ENCODE peak calls at places on chromosomes 1 and 21, in five cellular contexts. One of them, this sample, is unnamed.

GRCh38 chr1:41325801-41326200 is 35.4 kb upstream of the FOXO6 start:
- DNase-seq in IMR-90: no peak
- DNase-seq in CD4-positive, alpha-beta T cell: no peak
- DNase-seq in A549: no peak
- DNase-seq in dorsolateral prefrontal cortex: no peak
- DNase-seq in this sample: no peak

GRCh38 chr1:32892368-32893197 is 6.3 kb downstream of the HPCA start:
- DNase-seq in IMR-90: no peak
- DNase-seq in CD4-positive, alpha-beta T cell: no peak
- DNase-seq in A549: peak; percentile 44
- DNase-seq in dorsolateral prefrontal cortex: peak; percentile 79
- DNase-seq in this sample: peak; percentile 80

GRCh38 chr1:161013591-161014513 is 7.1 kb downstream of the F11R start:
- DNase-seq in IMR-90: peak; percentile 85
- DNase-seq in CD4-positive, alpha-beta T cell: peak; percentile 51
- DNase-seq in A549: peak; percentile 91
- DNase-seq in dorsolateral prefrontal cortex: no peak
- DNase-seq in this sample: peak; percentile 38

GRCh38 chr1:25610822-25611630 is 5.6 kb upstream of the MAN1C1 start:
- DNase-seq in IMR-90: peak; percentile 21
- DNase-seq in CD4-positive, alpha-beta T cell: no peak
- DNase-seq in A549: no peak
- DNase-seq in dorsolateral prefrontal cortex: no peak
- DNase-seq in this sample: no peak

GRCh38 chr1:100362821-100363466 is 10.6 kb downstream of the CDC14A start:
- DNase-seq in IMR-90: no peak
- DNase-seq in CD4-positive, alpha-beta T cell: no peak
- DNase-seq in A549: no peak
- DNase-seq in dorsolateral prefrontal cortex: no peak
- DNase-seq in this sample: no peak

GRCh38 chr1:180542113-180542512 is 16.7 kb upstream of the OVAAL start:
- DNase-seq in IMR-90: no peak
- DNase-seq in CD4-positive, alpha-beta T cell: no peak
- DNase-seq in A549: no peak
- DNase-seq in dorsolateral prefrontal cortex: peak; percentile 29
- DNase-seq in this sample: no peak

GRCh38 chr1:15734296-15734695 is 1.8 kb upstream of the SLC25A34 start:
- DNase-seq in IMR-90: no peak
- DNase-seq in CD4-positive, alpha-beta T cell: no peak
- DNase-seq in A549: no peak
- DNase-seq in dorsolateral prefrontal cortex: no peak
- DNase-seq in this sample: no peak

GRCh38 chr1:7234471-7234755 is 449.2 kb downstream of the CAMTA1 start:
- DNase-seq in IMR-90: no peak
- DNase-seq in CD4-positive, alpha-beta T cell: no peak
- DNase-seq in A549: no peak
- DNase-seq in dorsolateral prefrontal cortex: no peak
- DNase-seq in this sample: no peak

GRCh38 chr1:115429242-115429641 is 91.2 kb upstream of the NGF start:
- DNase-seq in IMR-90: peak; percentile 59
- DNase-seq in CD4-positive, alpha-beta T cell: no peak
- DNase-seq in A549: no peak
- DNase-seq in dorsolateral prefrontal cortex: no peak
- DNase-seq in this sample: no peak

GRCh38 chr1:238223067-238223640 is 332.4 kb upstream of the ZP4 start:
- DNase-seq in IMR-90: no peak
- DNase-seq in CD4-positive, alpha-beta T cell: no peak
- DNase-seq in A549: no peak
- DNase-seq in dorsolateral prefrontal cortex: no peak
- DNase-seq in this sample: no peak

GRCh38 chr1:13863701-13864100 is 163.7 kb downstream of the PRDM2 start:
- DNase-seq in IMR-90: no peak
- DNase-seq in CD4-positive, alpha-beta T cell: no peak
- DNase-seq in A549: no peak
- DNase-seq in dorsolateral prefrontal cortex: no peak
- DNase-seq in this sample: no peak

GRCh38 chr1:43634729-43635128 is 15.2 kb upstream of the KDM4A start:
- DNase-seq in IMR-90: no peak
- DNase-seq in CD4-positive, alpha-beta T cell: no peak
- DNase-seq in A549: peak; percentile 37
- DNase-seq in dorsolateral prefrontal cortex: no peak
- DNase-seq in this sample: no peak

GRCh38 chr1:59156526-59157196 is 140.2 kb upstream of the FGGY start:
- DNase-seq in IMR-90: no peak
- DNase-seq in CD4-positive, alpha-beta T cell: no peak
- DNase-seq in A549: peak; percentile 67
- DNase-seq in dorsolateral prefrontal cortex: no peak
- DNase-seq in this sample: no peak

GRCh38 chr1:93878501-93878888 is 511 bp downstream of the DNTTIP2 start:
- DNase-seq in IMR-90: peak; percentile 24
- DNase-seq in CD4-positive, alpha-beta T cell: peak; percentile 26
- DNase-seq in A549: peak; percentile 50
- DNase-seq in dorsolateral prefrontal cortex: peak; percentile 5
- DNase-seq in this sample: no peak

GRCh38 chr1:938088-938683 is 14.5 kb downstream of the SAMD11 start:
- DNase-seq in IMR-90: peak; percentile 28
- DNase-seq in CD4-positive, alpha-beta T cell: no peak
- DNase-seq in A549: peak; percentile 87
- DNase-seq in dorsolateral prefrontal cortex: no peak
- DNase-seq in this sample: no peak

GRCh38 chr21:37546949-37547614 is 180.5 kb downstream of the DYRK1A start:
- DNase-seq in IMR-90: no peak
- DNase-seq in CD4-positive, alpha-beta T cell: no peak
- DNase-seq in A549: no peak
- DNase-seq in dorsolateral prefrontal cortex: no peak
- DNase-seq in this sample: no peak
- H3K27ac ChIP-seq in IMR-90: no peak overlapping the region
- H3K27ac ChIP-seq in CD4-positive, alpha-beta T cell: no peak overlapping the region
- H3K27ac ChIP-seq in A549: no peak overlapping the region
- H3K27ac ChIP-seq in dorsolateral prefrontal cortex: no peak overlapping the region
- H3K27ac ChIP-seq in this sample: no peak overlapping the region

DNA sequence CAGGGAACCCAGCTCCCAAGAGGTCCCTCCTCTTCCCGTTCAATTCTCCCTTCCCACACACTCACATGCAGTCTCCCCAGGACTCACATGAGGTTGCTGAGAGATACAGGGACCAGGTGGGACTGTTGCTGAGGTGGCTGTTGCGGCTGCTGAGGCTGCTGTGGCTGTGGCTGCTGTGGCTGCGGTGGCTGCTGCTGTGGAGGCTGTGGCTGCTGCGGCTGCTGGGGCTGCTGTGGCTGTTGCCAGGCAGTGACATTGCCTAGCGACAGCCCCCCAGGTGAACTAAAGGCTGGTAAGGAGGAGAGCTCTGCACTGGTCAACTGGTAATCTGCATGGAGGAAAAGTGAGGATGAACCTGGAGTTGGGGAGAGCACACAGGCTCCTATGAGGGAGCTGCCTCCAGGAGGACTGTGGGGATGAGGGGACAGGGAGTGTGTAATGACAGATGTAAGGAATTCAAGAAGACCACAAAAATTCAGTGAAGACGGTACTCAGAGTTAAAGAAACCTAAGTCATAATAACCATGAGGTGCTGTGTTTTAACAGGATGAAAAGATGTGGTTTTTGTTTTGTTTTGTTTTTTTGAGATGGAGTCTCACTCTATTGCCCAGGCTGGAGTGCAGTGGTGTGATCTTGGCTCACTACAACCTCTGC is 31.8 kb downstream of the MEF2D start:
- DNase-seq in IMR-90: no peak
- DNase-seq in CD4-positive, alpha-beta T cell: no peak
- DNase-seq in A549: no peak
- DNase-seq in dorsolateral prefrontal cortex: no peak
- DNase-seq in this sample: no peak
- H3K27ac ChIP-seq in IMR-90: no peak overlapping the region
- H3K27ac ChIP-seq in CD4-positive, alpha-beta T cell: no peak overlapping the region
- H3K27ac ChIP-seq in A549: peak overlapping the region; percentile 6
- H3K27ac ChIP-seq in dorsolateral prefrontal cortex: no peak overlapping the region
- H3K27ac ChIP-seq in this sample: peak overlapping the region; percentile 48

GRCh38 chr1:169044296-169044695 is 62.2 kb upstream of the ATP1B1 start:
- DNase-seq in IMR-90: no peak
- DNase-seq in CD4-positive, alpha-beta T cell: peak; percentile 32
- DNase-seq in A549: no peak
- DNase-seq in dorsolateral prefrontal cortex: no peak
- DNase-seq in this sample: no peak

GRCh38 chr1:169041371-169041770 is 65.1 kb upstream of the ATP1B1 start:
- DNase-seq in IMR-90: no peak
- DNase-seq in CD4-positive, alpha-beta T cell: no peak
- DNase-seq in A549: no peak
- DNase-seq in dorsolateral prefrontal cortex: no peak
- DNase-seq in this sample: no peak

GRCh38 chr1:169043823-169044222 is 62.7 kb upstream of the ATP1B1 start:
- DNase-seq in IMR-90: no peak
- DNase-seq in CD4-positive, alpha-beta T cell: no peak
- DNase-seq in A549: no peak
- DNase-seq in dorsolateral prefrontal cortex: no peak
- DNase-seq in this sample: no peak

GRCh38 chr1:169044971-169045370 is 61.5 kb upstream of the ATP1B1 start:
- DNase-seq in IMR-90: no peak
- DNase-seq in CD4-positive, alpha-beta T cell: no peak
- DNase-seq in A549: no peak
- DNase-seq in dorsolateral prefrontal cortex: no peak
- DNase-seq in this sample: no peak

DNA sequence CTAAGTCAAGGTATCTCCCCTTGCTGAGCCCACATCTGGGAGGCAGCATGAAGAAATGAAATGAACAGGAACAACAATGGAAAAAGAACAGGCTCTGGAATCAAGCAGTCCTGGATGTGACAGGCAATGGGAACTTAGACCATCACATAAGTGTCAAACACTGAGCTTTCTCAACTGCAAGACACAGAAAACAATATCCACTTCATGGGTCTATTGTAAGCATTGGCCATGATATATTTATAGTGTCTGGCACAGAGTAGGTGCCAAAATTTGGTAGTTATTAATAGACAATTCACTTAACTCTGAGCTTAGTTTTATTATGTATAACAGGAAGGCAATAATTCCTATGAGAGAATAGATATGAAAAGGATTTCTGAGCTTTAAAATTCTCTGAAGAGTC is 64.1 kb upstream of the ATP1B1 start:
- DNase-seq in IMR-90: no peak
- DNase-seq in CD4-positive, alpha-beta T cell: no peak
- DNase-seq in A549: no peak
- DNase-seq in dorsolateral prefrontal cortex: no peak
- DNase-seq in this sample: no peak
- H3K27ac ChIP-seq in IMR-90: no peak overlapping the region
- H3K27ac ChIP-seq in CD4-positive, alpha-beta T cell: no peak overlapping the region
- H3K27ac ChIP-seq in A549: no peak overlapping the region
- H3K27ac ChIP-seq in dorsolateral prefrontal cortex: no peak overlapping the region
- H3K27ac ChIP-seq in this sample: no peak overlapping the region

GRCh38 chr1:110673197-110673701 is 1.5 kb downstream of the KCNA3 start:
- DNase-seq in IMR-90: no peak
- DNase-seq in CD4-positive, alpha-beta T cell: no peak
- DNase-seq in A549: no peak
- DNase-seq in dorsolateral prefrontal cortex: peak; percentile 50
- DNase-seq in this sample: no peak
- H3K27ac ChIP-seq in IMR-90: no peak overlapping the region
- H3K27ac ChIP-seq in CD4-positive, alpha-beta T cell: peak overlapping the region; percentile 93
- H3K27ac ChIP-seq in A549: no peak overlapping the region
- H3K27ac ChIP-seq in dorsolateral prefrontal cortex: peak overlapping the region; percentile 27
- H3K27ac ChIP-seq in this sample: peak overlapping the region; percentile 78

GRCh38 chr1:31787786-31788137 is 23.6 kb upstream of the ADGRB2 start:
- DNase-seq in IMR-90: no peak
- DNase-seq in CD4-positive, alpha-beta T cell: no peak
- DNase-seq in A549: no peak
- DNase-seq in dorsolateral prefrontal cortex: no peak
- DNase-seq in this sample: no peak
- H3K27ac ChIP-seq in IMR-90: no peak overlapping the region
- H3K27ac ChIP-seq in CD4-positive, alpha-beta T cell: no peak overlapping the region
- H3K27ac ChIP-seq in A549: peak overlapping the region; percentile 94
- H3K27ac ChIP-seq in dorsolateral prefrontal cortex: peak overlapping the region; percentile 94
- H3K27ac ChIP-seq in this sample: peak overlapping the region; percentile 96

DNA sequence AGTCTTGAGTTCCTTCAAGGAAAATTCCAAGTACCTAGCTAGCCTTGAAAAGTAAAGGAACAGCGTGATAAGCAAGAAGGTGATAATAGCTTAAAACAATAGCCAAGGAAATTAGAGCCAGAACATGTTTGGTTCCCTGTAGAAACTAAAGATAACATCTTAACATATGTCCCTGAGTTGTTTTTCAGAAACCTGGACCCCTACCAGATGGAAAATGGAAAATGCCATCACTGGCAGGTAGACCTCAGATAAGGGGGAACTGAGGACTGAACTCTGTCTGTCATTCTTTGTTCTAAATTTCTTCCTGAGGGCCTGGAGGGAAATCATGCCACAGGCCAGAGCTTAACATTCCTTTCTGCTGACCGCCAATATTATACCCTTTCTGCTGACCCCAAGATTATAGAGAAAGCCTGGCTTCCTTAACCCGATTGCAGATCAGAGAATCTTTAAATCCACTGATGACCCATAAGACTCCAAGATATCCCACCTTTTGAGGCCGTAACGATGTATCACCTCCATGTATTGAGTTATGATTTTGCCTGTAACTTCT is 23.4 kb downstream of the CNIH3 start:
- DNase-seq in IMR-90: no peak
- DNase-seq in CD4-positive, alpha-beta T cell: no peak
- DNase-seq in A549: no peak
- DNase-seq in dorsolateral prefrontal cortex: no peak
- DNase-seq in this sample: no peak
- H3K27ac ChIP-seq in IMR-90: no peak overlapping the region
- H3K27ac ChIP-seq in CD4-positive, alpha-beta T cell: no peak overlapping the region
- H3K27ac ChIP-seq in A549: no peak overlapping the region
- H3K27ac ChIP-seq in dorsolateral prefrontal cortex: no peak overlapping the region
- H3K27ac ChIP-seq in this sample: no peak overlapping the region

DNA sequence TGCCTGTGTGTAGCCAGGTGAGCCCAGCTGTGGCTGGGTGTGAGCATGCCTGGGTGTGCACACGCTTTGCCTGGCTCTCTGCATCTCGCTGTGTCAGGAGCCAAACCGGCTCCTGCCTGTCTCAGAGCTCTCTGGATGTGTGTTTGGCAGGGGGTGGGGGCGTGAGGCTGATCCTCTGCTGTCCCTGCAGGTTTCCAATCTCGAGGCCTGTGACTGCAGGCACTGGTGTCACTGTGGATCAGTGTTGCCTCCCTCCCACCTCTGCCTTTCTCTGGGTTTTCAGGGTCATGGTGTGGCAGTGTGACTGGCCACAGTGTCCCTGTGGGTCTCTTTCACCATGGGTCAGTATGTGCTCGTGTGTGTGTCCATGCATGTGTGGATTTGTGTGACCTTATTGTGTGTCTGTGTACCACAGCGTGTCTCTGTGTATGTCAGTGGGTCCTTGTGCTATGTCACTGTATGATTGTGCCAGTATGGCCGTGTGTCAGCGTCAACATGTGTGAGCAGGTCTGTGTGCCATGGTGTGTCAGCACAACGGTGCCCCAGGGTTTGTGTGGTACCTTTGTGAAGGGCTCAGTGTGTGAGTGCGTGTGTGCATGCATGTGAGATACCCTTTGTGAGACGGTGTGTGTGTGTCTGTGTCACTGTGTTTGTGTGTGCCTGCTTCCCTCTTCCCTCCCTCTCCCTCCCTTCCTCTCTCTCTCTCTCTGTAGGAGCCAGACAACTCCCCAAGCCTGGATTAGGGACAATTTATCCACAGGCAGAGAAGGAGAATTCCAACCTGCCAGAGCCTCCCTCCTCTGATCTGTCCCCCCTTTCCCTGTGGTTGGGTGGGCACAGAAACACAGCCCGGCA is 43.4 kb downstream of the AHDC1 start:
- DNase-seq in IMR-90: no peak
- DNase-seq in CD4-positive, alpha-beta T cell: no peak
- DNase-seq in A549: no peak
- DNase-seq in dorsolateral prefrontal cortex: no peak
- DNase-seq in this sample: no peak
- H3K27ac ChIP-seq in IMR-90: no peak overlapping the region
- H3K27ac ChIP-seq in CD4-positive, alpha-beta T cell: no peak overlapping the region
- H3K27ac ChIP-seq in A549: peak overlapping the region; percentile 85
- H3K27ac ChIP-seq in dorsolateral prefrontal cortex: peak overlapping the region; percentile 81
- H3K27ac ChIP-seq in this sample: peak overlapping the region; percentile 70